ENCODE peak calls at places on chromosomes 2 and 18, in nine cellular contexts. E is stimulated activated CD4-positive, alpha-beta T cell treated with anti-CD3 and anti-CD28 coated beads, Interleukin-15, amount 100 ng/mL, for 1 hour; J is Karpas-422; F is Daoy; P is foreskin keratinocyte; D is M059J; G is GM23248; W is neural progenitor cell; H is HFF-Myc. X is an unnamed sample.

GRCh38 chr2:136005462-136006205 is 20.2 kb upstream of the DARS1 start:
- DNase-seq in E (no peak), J (no peak), F (no peak), P (no peak), D (no peak), G (no peak), W (no peak), H (no peak), X (no peak)

GRCh38 chr2:23595601-23596251 is 210.7 kb downstream of the KLHL29 start:
- DNase-seq in E (no peak), J (no peak), F (peak), P (no peak), D (peak), G (peak), W (peak), H (no peak), X (no peak)

GRCh38 chr2:233422050-233422639 is 67.9 kb downstream of the DGKD start:
- DNase-seq in E (no peak), J (no peak), F (peak), P (no peak), D (no peak), G (no peak), W (no peak), H (no peak), X (peak)

GRCh38 chr2:54512663-54513363 is 56.7 kb downstream of the SPTBN1 start:
- DNase-seq in E (no peak), J (no peak), F (no peak), P (no peak), D (peak), G (no peak), W (no peak), H (no peak), X (no peak)

GRCh38 chr2:166841152-166841551 is 47.1 kb upstream of the XIRP2 start:
- DNase-seq in E (no peak), J (no peak), F (no peak), P (no peak), D (no peak), G (no peak), W (no peak), H (no peak), X (no peak)

GRCh38 chr18:34929336-34929780 is 111.9 kb upstream of the MAPRE2 start:
- DNase-seq in E (no peak), J (no peak), F (peak), P (peak), D (peak), G (peak), W (no peak), H (peak), X (no peak)

GRCh38 chr2:235055891-235056516 is 104.2 kb downstream of the SH3BP4 start:
- DNase-seq in E (no peak), J (no peak), F (peak), P (peak), D (peak), G (peak), W (peak), H (no peak), X (no peak)

GRCh38 chr2:102615620-102616436 is 3.5 kb upstream of the SLC9A2 start:
- DNase-seq in E (peak), J (peak), F (peak), P (peak), D (peak), G (peak), W (peak), H (peak), X (peak)

GRCh38 chr2:186962085-186962747 is 113.2 kb upstream of the ZSWIM2 start:
- DNase-seq in E (no peak), J (no peak), F (no peak), P (no peak), D (no peak), G (no peak), W (no peak), H (no peak), X (no peak)

GRCh38 chr18:74303306-74303705 is 11.5 kb upstream of the CYB5A start:
- DNase-seq in E (no peak), J (no peak), F (no peak), P (no peak), D (no peak), G (no peak), W (no peak), H (no peak), X (no peak)

GRCh38 chr2:226137201-226137811 is 662.3 kb downstream of the IRS1 start:
- DNase-seq in E (no peak), J (no peak), F (no peak), P (peak), D (peak), G (peak), W (no peak), H (no peak), X (peak)

GRCh38 chr18:41410007-41410406 is 545.0 kb upstream of the PIK3C3 start:
- DNase-seq in E (no peak), J (no peak), F (no peak), P (no peak), D (peak), G (no peak), W (no peak), H (no peak), X (no peak)

GRCh38 chr18:46402396-46402795 is 254.6 kb downstream of the LOXHD1 start:
- DNase-seq in E (no peak), J (no peak), F (peak), P (no peak), D (peak), G (peak), W (no peak), H (no peak), X (no peak)